ENCODE peak calls at places on chromosomes 12 and 14, in five cellular contexts. D is RCC 7860, K is AG04450, E is NCI-H1092, T is pancreas. I is an unnamed sample.
A peak's percentile ranks its signal among the peaks of the same experiment; 100 is the strongest.

GRCh38 chr14:53946404-53947400 is 9.9 kb downstream of the BMP4 start:
- DNase-seq in D (no peak), K (no peak), E (no peak), T (peak; percentile 42), I (no peak)

GRCh38 chr14:89339579-89339978 is 77.5 kb downstream of the FOXN3 start:
- DNase-seq in T (no peak), E (no peak), D (no peak), K (no peak), I (no peak)

GRCh38 chr12:53060721-53061276 is 10.9 kb downstream of the TNS2 start:
- DNase-seq in K (no peak), T (peak; percentile 85), D (no peak), E (peak; percentile 46), I (no peak)

GRCh38 chr12:93173178-93173957 is 204.4 kb upstream of the NUDT4 start:
- DNase-seq in K (no peak), D (no peak), E (no peak), T (no peak), I (peak; percentile 73)

GRCh38 chr14:54133896-54134295 is 177.3 kb upstream of the BMP4 start:
- DNase-seq in D (no peak), E (no peak), T (no peak), K (no peak), I (no peak)

GRCh38 chr12:112616469-112617190 is 174.9 kb upstream of the RPH3A start:
- DNase-seq in D (no peak), E (no peak), K (no peak), T (no peak), I (no peak)

GRCh38 chr12:24364921-24365320 is 415.5 kb upstream of the SOX5 start:
- DNase-seq in D (no peak), T (no peak), K (no peak), E (no peak), I (no peak)

GRCh38 chr12:102669056-102669455 is 188.7 kb upstream of the IGF1 start:
- DNase-seq in K (no peak), D (no peak), E (no peak), T (no peak), I (no peak)

GRCh38 chr12:92745874-92746553 is 43.2 kb downstream of the PLEKHG7 start:
- DNase-seq in D (peak; percentile 72), E (peak; percentile 19), K (peak; percentile 68), T (peak; percentile 35), I (peak; percentile 84)

GRCh38 chr12:28535216-28535615 is 345.0 kb downstream of the CCDC91 start:
- DNase-seq in K (no peak), E (no peak), D (no peak), T (no peak), I (peak; percentile 39)

GRCh38 chr14:32078794-32079663 is 1.9 kb downstream of the ARHGAP5 start:
- DNase-seq in E (no peak), D (peak; percentile 30), T (no peak), K (no peak), I (no peak)

GRCh38 chr12:121009744-121010143 is 6.5 kb downstream of the C12orf43 start:
- DNase-seq in D (no peak), K (no peak), T (no peak), E (no peak), I (peak; percentile 28)

GRCh38 chr12:89194683-89195082 is 157.6 kb downstream of the DUSP6 start:
- DNase-seq in E (no peak), D (no peak), K (no peak), T (no peak), I (no peak)

GRCh38 chr12:8687846-8688601 is 9.8 kb upstream of the RIMKLB start:
- DNase-seq in D (peak; percentile 26), E (peak; percentile 3), K (peak; percentile 55), T (no peak), I (peak; percentile 53)

GRCh38 chr14:84927096-84927910 is 602.6 kb upstream of the FLRT2 start:
- DNase-seq in D (no peak), E (no peak), K (no peak), T (no peak), I (peak; percentile 52)

GRCh38 chr14:55721353-55721752 is 141.3 kb downstream of the KTN1 start:
- DNase-seq in K (no peak), D (peak; percentile 77), T (peak; percentile 41), E (no peak), I (peak; percentile 50)

GRCh38 chr12:82414926-82415325 is 56.6 kb downstream of the METTL25 start:
- DNase-seq in T (no peak), E (no peak), D (peak; percentile 41), K (no peak), I (no peak)

GRCh38 chr12:94208433-94208921 is 60.1 kb downstream of the PLXNC1 start:
- DNase-seq in E (no peak), K (no peak), T (no peak), D (no peak), I (no peak)

GRCh38 chr12:28479683-28480082 is 289.4 kb downstream of the CCDC91 start:
- DNase-seq in E (no peak), T (no peak), D (no peak), K (no peak), I (no peak)

GRCh38 chr12:120642806-120643205 is 2.4 kb downstream of the CABP1 start:
- DNase-seq in E (no peak), T (no peak), D (no peak), K (no peak), I (no peak)

GRCh38 chr12:51386361-51386760 is 4.8 kb downstream of the GALNT6 start:
- DNase-seq in E (no peak), K (no peak), T (no peak), D (no peak), I (no peak)

GRCh38 chr12:14066021-14066420 is 84.6 kb upstream of the GRIN2B start:
- DNase-seq in K (no peak), T (no peak), D (peak; percentile 38), E (no peak), I (no peak)

GRCh38 chr14:28488658-28489057 is 277.9 kb upstream of the FOXG1 start:
- DNase-seq in T (no peak), D (no peak), K (no peak), E (no peak), I (no peak)